ENCODE peak calls at places on chromosome 22, in five cellular contexts. One of them, this sample, is unnamed.

GRCh38 chr22:27115816-27116256 is 458.4 kb downstream of the MIAT start:
- DNase-seq in NCI-H1105 treated with DMSO at 0.1 percent for 48 hours: no peak
- DNase-seq in mucosa of gallbladder: peak
- DNase-seq in AG10803: peak
- DNase-seq in AG08395: peak
- DNase-seq in this sample: no peak

GRCh38 chr22:45036154-45036553 is 26.3 kb upstream of the PHF21B start:
- DNase-seq in mucosa of gallbladder: no peak
- DNase-seq in AG08395: no peak
- DNase-seq in AG10803: peak
- DNase-seq in NCI-H1105 treated with DMSO at 0.1 percent for 48 hours: peak
- DNase-seq in this sample: no peak

GRCh38 chr22:43399980-43400358 is 11.8 kb upstream of the MPPED1 start:
- DNase-seq in mucosa of gallbladder: no peak
- DNase-seq in AG08395: no peak
- DNase-seq in AG10803: no peak
- DNase-seq in NCI-H1105 treated with DMSO at 0.1 percent for 48 hours: no peak
- DNase-seq in this sample: no peak

GRCh38 chr22:50710886-50711285 is 27.1 kb upstream of the ACR start:
- DNase-seq in AG08395: no peak
- DNase-seq in mucosa of gallbladder: no peak
- DNase-seq in NCI-H1105 treated with DMSO at 0.1 percent for 48 hours: no peak
- DNase-seq in AG10803: no peak
- DNase-seq in this sample: no peak

GRCh38 chr22:41001722-41002122 is 50.5 kb downstream of the RBX1 start:
- DNase-seq in AG08395: peak
- DNase-seq in NCI-H1105 treated with DMSO at 0.1 percent for 48 hours: no peak
- DNase-seq in AG10803: peak
- DNase-seq in mucosa of gallbladder: no peak
- DNase-seq in this sample: no peak

GRCh38 chr22:17990167-17990566 is 34.2 kb downstream of the MICAL3 start:
- DNase-seq in NCI-H1105 treated with DMSO at 0.1 percent for 48 hours: no peak
- DNase-seq in AG10803: no peak
- DNase-seq in AG08395: no peak
- DNase-seq in mucosa of gallbladder: no peak
- DNase-seq in this sample: no peak

GRCh38 chr22:36775966-36776669 is at the start of gene IFT27:
- DNase-seq in mucosa of gallbladder: peak
- DNase-seq in AG08395: peak
- DNase-seq in NCI-H1105 treated with DMSO at 0.1 percent for 48 hours: peak
- DNase-seq in AG10803: peak
- DNase-seq in this sample: peak

GRCh38 chr22:42964994-42965699 is 49.8 kb downstream of the PACSIN2 start:
- DNase-seq in NCI-H1105 treated with DMSO at 0.1 percent for 48 hours: no peak
- DNase-seq in AG10803: peak
- DNase-seq in mucosa of gallbladder: no peak
- DNase-seq in AG08395: peak
- DNase-seq in this sample: no peak

GRCh38 chr22:25027959-25028840 is 75.7 kb downstream of the KIAA1671 start:
- DNase-seq in AG10803: no peak
- DNase-seq in NCI-H1105 treated with DMSO at 0.1 percent for 48 hours: no peak
- DNase-seq in AG08395: no peak
- DNase-seq in mucosa of gallbladder: no peak
- DNase-seq in this sample: peak

GRCh38 chr22:44828193-44828592 is 75.8 kb downstream of the ARHGAP8 start:
- DNase-seq in AG10803: no peak
- DNase-seq in mucosa of gallbladder: no peak
- DNase-seq in AG08395: peak
- DNase-seq in NCI-H1105 treated with DMSO at 0.1 percent for 48 hours: no peak
- DNase-seq in this sample: peak

GRCh38 chr22:50189184-50189848 is 3.6 kb downstream of the TRABD start:
- DNase-seq in AG10803: no peak
- DNase-seq in mucosa of gallbladder: no peak
- DNase-seq in NCI-H1105 treated with DMSO at 0.1 percent for 48 hours: peak
- DNase-seq in AG08395: no peak
- DNase-seq in this sample: no peak

GRCh38 chr22:25950101-25950500 is 208.1 kb downstream of the MYO18B start:
- DNase-seq in NCI-H1105 treated with DMSO at 0.1 percent for 48 hours: no peak
- DNase-seq in AG10803: no peak
- DNase-seq in mucosa of gallbladder: no peak
- DNase-seq in AG08395: no peak
- DNase-seq in this sample: no peak

GRCh38 chr22:23161029-23161428 is 15.8 kb downstream of the RAB36 start:
- DNase-seq in AG10803: no peak
- DNase-seq in mucosa of gallbladder: no peak
- DNase-seq in NCI-H1105 treated with DMSO at 0.1 percent for 48 hours: no peak
- DNase-seq in AG08395: no peak
- DNase-seq in this sample: no peak

GRCh38 chr22:49934144-49934890 is 15.9 kb downstream of the CRELD2 start:
- DNase-seq in AG08395: peak
- DNase-seq in mucosa of gallbladder: no peak
- DNase-seq in NCI-H1105 treated with DMSO at 0.1 percent for 48 hours: no peak
- DNase-seq in AG10803: peak
- DNase-seq in this sample: no peak

GRCh38 chr22:29716814-29717213 is 3.0 kb upstream of the CABP7 start:
- DNase-seq in mucosa of gallbladder: peak
- DNase-seq in AG10803: peak
- DNase-seq in NCI-H1105 treated with DMSO at 0.1 percent for 48 hours: no peak
- DNase-seq in AG08395: peak
- DNase-seq in this sample: peak

GRCh38 chr22:27397948-27398330 is 403.6 kb downstream of the MN1 start:
- DNase-seq in NCI-H1105 treated with DMSO at 0.1 percent for 48 hours: no peak
- DNase-seq in AG08395: peak
- DNase-seq in AG10803: peak
- DNase-seq in mucosa of gallbladder: peak
- DNase-seq in this sample: no peak

GRCh38 chr22:37224757-37225420 is 12.6 kb upstream of the SSTR3 start:
- DNase-seq in NCI-H1105 treated with DMSO at 0.1 percent for 48 hours: no peak
- DNase-seq in AG08395: no peak
- DNase-seq in AG10803: no peak
- DNase-seq in mucosa of gallbladder: no peak
- DNase-seq in this sample: no peak

GRCh38 chr22:25392584-25392983 is 171.9 kb upstream of the GRK3 start:
- DNase-seq in AG08395: no peak
- DNase-seq in NCI-H1105 treated with DMSO at 0.1 percent for 48 hours: no peak
- DNase-seq in AG10803: no peak
- DNase-seq in mucosa of gallbladder: no peak
- DNase-seq in this sample: no peak

GRCh38 chr22:30763815-30764686 is 69.4 kb downstream of the OSBP2 start:
- DNase-seq in AG08395: peak
- DNase-seq in mucosa of gallbladder: peak
- DNase-seq in NCI-H1105 treated with DMSO at 0.1 percent for 48 hours: peak
- DNase-seq in AG10803: peak
- DNase-seq in this sample: peak

GRCh38 chr22:29689872-29690213 is 30.0 kb upstream of the CABP7 start:
- DNase-seq in AG10803: peak
- DNase-seq in NCI-H1105 treated with DMSO at 0.1 percent for 48 hours: peak
- DNase-seq in AG08395: peak
- DNase-seq in mucosa of gallbladder: peak
- DNase-seq in this sample: peak

GRCh38 chr22:18060646-18061620 is 16.9 kb upstream of the PEX26 start:
- DNase-seq in AG10803: peak
- DNase-seq in AG08395: peak
- DNase-seq in mucosa of gallbladder: peak
- DNase-seq in NCI-H1105 treated with DMSO at 0.1 percent for 48 hours: no peak
- DNase-seq in this sample: no peak

GRCh38 chr22:44309137-44309536 is 3.6 kb downstream of the SHISAL1 start:
- DNase-seq in mucosa of gallbladder: no peak
- DNase-seq in AG08395: peak
- DNase-seq in AG10803: peak
- DNase-seq in NCI-H1105 treated with DMSO at 0.1 percent for 48 hours: no peak
- DNase-seq in this sample: no peak

GRCh38 chr22:36415415-36416168 is 27.8 kb upstream of the MYH9 start:
- DNase-seq in AG10803: no peak
- DNase-seq in NCI-H1105 treated with DMSO at 0.1 percent for 48 hours: no peak
- DNase-seq in mucosa of gallbladder: no peak
- DNase-seq in AG08395: no peak
- DNase-seq in this sample: no peak

GRCh38 chr22:46725096-46725495 is 13.0 kb downstream of the CERK start:
- DNase-seq in mucosa of gallbladder: no peak
- DNase-seq in NCI-H1105 treated with DMSO at 0.1 percent for 48 hours: no peak
- DNase-seq in AG08395: no peak
- DNase-seq in AG10803: no peak
- DNase-seq in this sample: no peak

This sample was measured in ecto neural progenitor cell.